ENCODE peak calls at places on chromosome 6, in four cellular contexts. One of them, this sample, is unnamed.

GRCh38 chr6:21739838-21740237 is 146.3 kb downstream of the SOX4 start:
- DNase-seq in HS-5: no peak
- DNase-seq in endothelial cell: no peak
- DNase-seq in SW 1271: no peak
- DNase-seq in this sample: no peak

GRCh38 chr6:99334526-99335127 is 14.8 kb downstream of the FAXC start:
- DNase-seq in SW 1271: peak; percentile 57
- DNase-seq in HS-5: no peak
- DNase-seq in endothelial cell: peak; percentile 21
- DNase-seq in this sample: peak; percentile 56

GRCh38 chr6:126143650-126144260 is 157.4 kb downstream of the TRMT11 start:
- DNase-seq in endothelial cell: no peak
- DNase-seq in HS-5: no peak
- DNase-seq in SW 1271: no peak
- DNase-seq in this sample: no peak

GRCh38 chr6:42702200-42702599 is 20.2 kb downstream of the PRPH2 start:
- DNase-seq in SW 1271: peak; percentile 83
- DNase-seq in HS-5: peak; percentile 72
- DNase-seq in endothelial cell: no peak
- DNase-seq in this sample: no peak

GRCh38 chr6:120116343-120116742 is 766.8 kb upstream of the MAN1A1 start:
- DNase-seq in endothelial cell: no peak
- DNase-seq in HS-5: no peak
- DNase-seq in SW 1271: no peak
- DNase-seq in this sample: no peak

GRCh38 chr6:152636675-152637421 is at the start of gene SYNE1:
- DNase-seq in HS-5: no peak
- DNase-seq in endothelial cell: peak; percentile 21
- DNase-seq in SW 1271: no peak
- DNase-seq in this sample: no peak

GRCh38 chr6:99151634-99152344 is 197.7 kb downstream of the FAXC start:
- DNase-seq in endothelial cell: peak; percentile 78
- DNase-seq in SW 1271: peak; percentile 17
- DNase-seq in HS-5: no peak
- DNase-seq in this sample: peak; percentile 45

GRCh38 chr6:8080338-8081151 is 16.4 kb upstream of the BLOC1S5 start:
- DNase-seq in SW 1271: peak; percentile 59
- DNase-seq in HS-5: peak; percentile 61
- DNase-seq in endothelial cell: no peak
- DNase-seq in this sample: no peak